ENCODE peak calls at places on chromosome 15, in five cellular contexts. B, E, X, V and J are unnamed samples.

GRCh38 chr15:73127302-73127936 is 75.2 kb downstream of the NEO1 start:
- DNase-seq in V (no peak), X (no peak), B (peak), E (no peak), J (no peak)

GRCh38 chr15:76341366-76342045 is 4.9 kb downstream of the ISL2 start:
- DNase-seq in B (peak), X (no peak), E (no peak), V (no peak), J (no peak)

GRCh38 chr15:35994861-35995260 is 448.9 kb upstream of the DPH6 start:
- DNase-seq in X (no peak), B (no peak), E (no peak), V (no peak), J (no peak)

GRCh38 chr15:52529289-52529929 is 729 bp upstream of the MYO5A start:
- DNase-seq in E (no peak), V (no peak), B (peak), X (no peak), J (no peak)

GRCh38 chr15:63983071-63983711 is 63.1 kb downstream of the DAPK2 start:
- DNase-seq in E (no peak), B (peak), X (no peak), V (no peak), J (no peak)

GRCh38 chr15:58924326-58924725 is 9.2 kb downstream of the SLTM start:
- DNase-seq in E (no peak), B (no peak), X (no peak), V (no peak), J (no peak)

GRCh38 chr15:96553006-96553405 is 222.5 kb downstream of the NR2F2 start:
- DNase-seq in X (no peak), E (no peak), B (no peak), V (no peak), J (no peak)

GRCh38 chr15:96565266-96565665 is 234.8 kb downstream of the NR2F2 start:
- DNase-seq in E (no peak), V (no peak), X (no peak), B (no peak), J (no peak)

GRCh38 chr15:77029166-77030041 is 34.5 kb downstream of the PSTPIP1 start:
- DNase-seq in V (no peak), B (peak), X (no peak), E (no peak), J (no peak)

GRCh38 chr15:33114484-33114767 is 80.1 kb downstream of the FMN1 start:
- DNase-seq in B (no peak), V (no peak), X (no peak), E (no peak), J (no peak)

GRCh38 chr15:37059051-37059450 is 41.3 kb downstream of the MEIS2 start:
- DNase-seq in X (no peak), V (no peak), E (no peak), B (no peak), J (no peak)

GRCh38 chr15:45201557-45202246 is 13.9 kb upstream of the SHF start:
- DNase-seq in B (peak), E (no peak), X (no peak), V (no peak), J (no peak)